ENCODE peak calls at places on chromosome 3, in eight cellular contexts. A, O, C, J, Z, M, H and R are unnamed samples.

GRCh38 chr3:109825971-109826810 is 488.8 kb upstream of the DPPA4 start:
- DNase-seq in Z (no peak), O (no peak), C (no peak), A (no peak), H (no peak), M (no peak), J (no peak), R (no peak)

GRCh38 chr3:110799236-110799635 is 272.4 kb upstream of the NECTIN3 start:
- DNase-seq in A (peak; percentile 5), M (no peak), O (no peak), C (no peak), J (no peak), H (no peak), Z (no peak), R (no peak)

GRCh38 chr3:123346041-123346440 is 102.8 kb downstream of the ADCY5 start:
- DNase-seq in A (no peak), H (no peak), O (no peak), Z (no peak), J (no peak), M (no peak), C (no peak), R (no peak)

GRCh38 chr3:45325676-45326075 is 62.7 kb upstream of the LARS2 start:
- DNase-seq in M (no peak), O (no peak), H (no peak), A (no peak), C (no peak), J (no peak), Z (no peak), R (no peak)

GRCh38 chr3:194995922-194996321 is 275.0 kb downstream of the XXYLT1 start:
- DNase-seq in J (no peak), O (no peak), A (no peak), Z (no peak), C (no peak), M (no peak), H (no peak), R (no peak)

GRCh38 chr3:97699889-97700288 is 64.7 kb upstream of the ARL6 start:
- DNase-seq in M (no peak), Z (no peak), A (no peak), C (no peak), O (no peak), J (no peak), H (no peak), R (no peak)

GRCh38 chr3:111595239-111595638 is at the start of gene ZBED2:
- DNase-seq in A (no peak), M (no peak), H (no peak), O (no peak), Z (no peak), C (no peak), J (no peak), R (no peak)

GRCh38 chr3:179613807-179614206 is 9.2 kb downstream of the NDUFB5 start:
- DNase-seq in J (no peak), O (peak; percentile 38), A (peak; percentile 22), Z (no peak), M (no peak), C (no peak), H (no peak), R (no peak)

GRCh38 chr3:41963823-41964222 is 1.9 kb upstream of the ULK4 start:
- DNase-seq in Z (no peak), O (no peak), H (no peak), C (no peak), M (no peak), A (no peak), J (no peak), R (no peak)

GRCh38 chr3:179768080-179768479 is 115.2 kb downstream of the USP13 start:
- DNase-seq in M (peak; percentile 13), A (peak; percentile 48), H (peak; percentile 40), J (no peak), Z (no peak), O (peak; percentile 76), C (peak; percentile 24), R (peak; percentile 12)

GRCh38 chr3:196843435-196844110 is 24.1 kb upstream of the SENP5 start:
- DNase-seq in C (no peak), M (no peak), J (no peak), H (no peak), Z (no peak), O (no peak), A (peak; percentile 29), R (no peak)

GRCh38 chr3:67706934-67707333 is 52.5 kb upstream of the SUCLG2 start:
- DNase-seq in A (no peak), H (no peak), M (no peak), J (no peak), Z (no peak), O (no peak), C (no peak), R (no peak)

GRCh38 chr3:29694331-29694730 is 413.5 kb downstream of the RBMS3 start:
- DNase-seq in A (no peak), C (no peak), H (no peak), Z (no peak), M (no peak), J (no peak), O (no peak), R (no peak)

GRCh38 chr3:12681586-12682371 is 17.9 kb upstream of the RAF1 start:
- DNase-seq in M (no peak), C (no peak), A (no peak), J (no peak), H (no peak), Z (no peak), O (peak; percentile 54), R (no peak)

GRCh38 chr3:136818191-136818850 is 605 bp upstream of the SLC35G2 start:
- DNase-seq in Z (peak; percentile 84), H (no peak), M (peak; percentile 20), O (peak; percentile 100), A (peak; percentile 91), C (no peak), J (no peak), R (no peak)

GRCh38 chr3:193174137-193174536 is 66.9 kb upstream of the PLAAT1 start:
- DNase-seq in J (no peak), Z (no peak), M (no peak), C (no peak), O (no peak), A (no peak), H (no peak), R (no peak)

GRCh38 chr3:141266797-141267555 is 35.4 kb downstream of the PXYLP1 start:
- DNase-seq in C (no peak), A (no peak), O (no peak), M (no peak), J (peak; percentile 84), Z (no peak), H (no peak), R (no peak)

GRCh38 chr3:14622368-14622767 is 29.2 kb upstream of the CCDC174 start:
- DNase-seq in M (no peak), H (no peak), C (no peak), J (no peak), Z (no peak), O (no peak), A (no peak), R (no peak)

GRCh38 chr3:150945226-150945625 is 27.3 kb downstream of the CLRN1 start:
- DNase-seq in M (no peak), C (no peak), H (no peak), Z (no peak), O (peak; percentile 72), A (no peak), J (no peak), R (no peak)

GRCh38 chr3:169430687-169431404 is 232.7 kb downstream of the MECOM start:
- DNase-seq in O (peak; percentile 89), A (no peak), M (no peak), C (no peak), J (no peak), Z (no peak), H (no peak), R (no peak)